ENCODE peak calls at places on chromosomes 16 and 17, in six cellular contexts. I is Caco-2; F is CD8-positive, alpha-beta T cell; W is astrocyte of the cerebellum; Q is fibroblast of mammary gland; P is cardiac fibroblast. M is an unnamed sample.

GRCh38 chr17:69404398-69404797 is 10.1 kb upstream of the MAP2K6 start:
- DNase-seq in I (no peak), F (no peak), W (no peak), Q (peak; percentile 22), P (peak; percentile 3), M (no peak)

GRCh38 chr17:75861927-75862317 is 6.8 kb upstream of the WBP2 start:
- DNase-seq in I (no peak), F (no peak), W (no peak), Q (peak; percentile 41), P (peak; percentile 35), M (no peak)

GRCh38 chr16:13350000-13350399 is 448.6 kb downstream of the SHISA9 start:
- DNase-seq in I (no peak), F (no peak), W (no peak), Q (no peak), P (no peak), M (no peak)

GRCh38 chr17:42709561-42709960 is 27.2 kb downstream of the CNTNAP1 start:
- DNase-seq in I (no peak), F (no peak), W (no peak), Q (peak; percentile 4), P (no peak), M (no peak)

GRCh38 chr17:13736915-13737314 is 135.2 kb upstream of the HS3ST3A1 start:
- DNase-seq in I (no peak), F (no peak), W (no peak), Q (peak; percentile 88), P (peak; percentile 61), M (no peak)

GRCh38 chr16:85309656-85310587 is 197.7 kb upstream of the CIBAR2 start:
- DNase-seq in I (no peak), F (peak; percentile 63), W (no peak), Q (no peak), P (no peak), M (no peak)

GRCh38 chr16:4373909-4374742 is 2.5 kb downstream of the VASN start:
- DNase-seq in I (peak; percentile 28), F (no peak), W (peak; percentile 80), Q (peak; percentile 95), P (peak; percentile 92), M (no peak)

GRCh38 chr17:3913531-3914318 is 2.5 kb downstream of the P2RX1 start:
- DNase-seq in I (peak; percentile 73), F (peak; percentile 89), W (no peak), Q (peak; percentile 70), P (peak; percentile 79), M (peak; percentile 88)

GRCh38 chr17:45016823-45017222 is 34.6 kb downstream of the DCAKD start:
- DNase-seq in I (peak; percentile 37), F (no peak), W (no peak), Q (peak; percentile 37), P (no peak), M (no peak)

GRCh38 chr17:17186551-17187505 is 19.3 kb downstream of the PLD6 start:
- DNase-seq in I (no peak), F (no peak), W (no peak), Q (no peak), P (no peak), M (no peak)

GRCh38 chr16:9469512-9469911 is 378.1 kb downstream of the HAPSTR1 start:
- DNase-seq in I (peak; percentile 57), F (no peak), W (peak; percentile 15), Q (peak; percentile 28), P (peak; percentile 1), M (no peak)

GRCh38 chr16:78874241-78874983 is 726.1 kb downstream of the MAF start:
- DNase-seq in I (no peak), F (no peak), W (no peak), Q (no peak), P (no peak), M (no peak)

GRCh38 chr17:41758601-41759000 is 24.2 kb upstream of the HAP1 start:
- DNase-seq in I (no peak), F (no peak), W (no peak), Q (no peak), P (no peak), M (no peak)

GRCh38 chr16:51762081-51762995 is 611.3 kb upstream of the SALL1 start:
- DNase-seq in I (peak; percentile 82), F (no peak), W (peak; percentile 46), Q (peak; percentile 75), P (peak; percentile 75), M (peak; percentile 70)

DNA sequence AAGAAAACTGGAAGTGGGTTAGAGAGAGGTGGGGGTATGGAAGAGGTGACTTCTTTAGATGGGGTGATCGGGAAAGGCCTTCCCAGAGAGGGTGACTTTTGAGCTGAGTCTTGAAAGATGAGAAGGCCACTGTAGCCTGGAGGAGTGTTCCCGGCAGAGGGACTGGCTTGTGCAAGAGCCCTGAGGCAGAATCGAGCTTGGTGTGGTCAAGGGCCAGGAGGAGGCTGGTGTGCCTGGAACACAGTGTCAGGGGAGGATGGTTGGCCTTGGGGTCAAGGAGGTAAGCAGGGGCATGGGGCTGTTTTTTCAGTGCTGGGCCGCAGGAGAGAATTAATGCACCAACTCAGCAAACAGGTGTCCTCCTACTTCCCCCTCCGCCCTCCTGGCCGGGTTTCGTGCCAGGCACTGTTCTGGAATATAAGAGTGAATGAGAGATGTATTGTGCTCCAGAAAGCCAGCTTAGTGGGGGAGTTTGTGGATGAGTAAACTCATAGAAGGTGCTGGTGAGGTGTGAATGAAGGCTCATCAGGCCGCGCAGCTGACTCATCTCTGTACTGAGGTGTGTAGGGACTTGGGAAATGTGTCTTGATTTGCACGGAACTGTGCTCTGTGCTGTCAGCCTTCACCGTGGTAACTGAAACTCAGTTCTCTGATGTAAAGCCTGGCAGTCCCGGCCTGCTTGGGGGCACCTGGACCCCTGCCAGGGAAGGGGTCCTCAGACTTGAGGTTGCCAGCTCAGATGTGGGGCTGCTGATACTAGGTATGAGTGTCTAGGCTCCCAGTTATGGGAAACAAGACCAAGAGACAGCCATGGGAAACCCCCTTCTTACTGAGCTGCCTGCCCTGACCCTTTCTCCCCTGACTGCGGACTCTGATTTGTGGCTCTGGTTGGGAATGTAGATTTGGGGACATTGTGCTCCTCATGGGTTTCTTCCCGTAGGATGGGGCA is 15.3 kb downstream of the KSR1 start:
- DNase-seq in I (no peak), F (peak; percentile 52), W (no peak), Q (peak; percentile 21), P (peak; percentile 39), M (no peak)
- H3K4me3 ChIP-seq in I (no peak overlapping the region), F (no peak overlapping the region), W (no peak overlapping the region), Q (no peak overlapping the region), P (no peak overlapping the region), M (no peak overlapping the region)

GRCh38 chr17:39608601-39609000 is 881 bp upstream of the NEUROD2 start:
- DNase-seq in I (no peak), F (no peak), W (no peak), Q (no peak), P (no peak), M (no peak)

GRCh38 chr17:39607851-39608130 is at the start of gene NEUROD2:
- DNase-seq in I (no peak), F (no peak), W (no peak), Q (no peak), P (no peak), M (no peak)

GRCh38 chr17:39606434-39607056 is 1.2 kb downstream of the NEUROD2 start:
- DNase-seq in I (no peak), F (no peak), W (no peak), Q (no peak), P (no peak), M (no peak)

GRCh38 chr17:39608142-39608541 is 422 bp upstream of the NEUROD2 start:
- DNase-seq in I (no peak), F (no peak), W (no peak), Q (no peak), P (no peak), M (no peak)

GRCh38 chr17:39607057-39607850 is 466 bp downstream of the NEUROD2 start:
- DNase-seq in I (no peak), F (no peak), W (no peak), Q (no peak), P (no peak), M (no peak)
- H3K4me3 ChIP-seq in I (no peak overlapping the region), F (no peak overlapping the region), W (no peak overlapping the region), Q (no peak overlapping the region), P (no peak overlapping the region), M (no peak overlapping the region)

GRCh38 chr17:57782642-57783337 is 37.7 kb upstream of the CCDC182 start:
- DNase-seq in I (no peak), F (no peak), W (no peak), Q (no peak), P (no peak), M (no peak)
- H3K4me3 ChIP-seq in I (no peak overlapping the region), F (peak overlapping the region; percentile 25), W (no peak overlapping the region), Q (no peak overlapping the region), P (no peak overlapping the region), M (no peak overlapping the region)

GRCh38 chr16:81692571-81692970 is 86.5 kb upstream of the PLCG2 start:
- DNase-seq in I (no peak), F (no peak), W (no peak), Q (no peak), P (no peak), M (no peak)

GRCh38 chr16:81695431-81695890 is 83.6 kb upstream of the PLCG2 start:
- DNase-seq in I (no peak), F (no peak), W (no peak), Q (no peak), P (peak; percentile 32), M (no peak)

GRCh38 chr16:81693467-81694303 is 85.4 kb upstream of the PLCG2 start:
- DNase-seq in I (no peak), F (no peak), W (no peak), Q (no peak), P (no peak), M (no peak)

GRCh38 chr16:81694494-81695285 is 84.4 kb upstream of the PLCG2 start:
- DNase-seq in I (no peak), F (no peak), W (no peak), Q (no peak), P (no peak), M (no peak)

GRCh38 chr16:81693047-81693446 is 86.0 kb upstream of the PLCG2 start:
- DNase-seq in I (no peak), F (no peak), W (no peak), Q (no peak), P (no peak), M (no peak)
- H3K4me3 ChIP-seq in I (no peak overlapping the region), F (no peak overlapping the region), W (no peak overlapping the region), Q (no peak overlapping the region), P (no peak overlapping the region), M (no peak overlapping the region)

GRCh38 chr17:35797370-35797769 is 1.9 kb upstream of the MMP28 start:
- DNase-seq in I (no peak), F (no peak), W (no peak), Q (no peak), P (no peak), M (no peak)

GRCh38 chr17:35795871-35796265 is 427 bp upstream of the MMP28 start:
- DNase-seq in I (no peak), F (no peak), W (no peak), Q (no peak), P (no peak), M (no peak)

GRCh38 chr17:35793257-35793656 is 2.2 kb downstream of the MMP28 start:
- DNase-seq in I (no peak), F (no peak), W (no peak), Q (no peak), P (no peak), M (no peak)

GRCh38 chr17:35796942-35797341 is 1.5 kb upstream of the MMP28 start:
- DNase-seq in I (no peak), F (no peak), W (no peak), Q (no peak), P (no peak), M (no peak)

GRCh38 chr17:35795007-35795870 is at the start of gene MMP28:
- DNase-seq in I (peak; percentile 54), F (peak; percentile 67), W (no peak), Q (no peak), P (peak; percentile 13), M (peak; percentile 59)
- H3K4me3 ChIP-seq in I (peak within 1 kb of the TSS; percentile 44), F (peak within 1 kb of the TSS; percentile 55), W (peak within 1 kb of the TSS; percentile 41), Q (peak within 1 kb of the TSS; percentile 23), P (peak within 1 kb of the TSS; percentile 38), M (peak within 1 kb of the TSS; percentile 26)

GRCh38 chr16:694863-695354 is 4.7 kb upstream of the WDR24 start:
- DNase-seq in I (no peak), F (no peak), W (no peak), Q (no peak), P (no peak), M (no peak)
- H3K4me3 ChIP-seq in I (peak overlapping the region; percentile 51), F (peak overlapping the region; percentile 58), W (no peak overlapping the region), Q (no peak overlapping the region), P (no peak overlapping the region), M (peak overlapping the region; percentile 38)